ENCODE peak calls at places on chromosome 19, in four cellular contexts. B is PC-3, V is lower lobe of right lung, Z is brain microvascular endothelial cell. O is an unnamed sample. For H3K27me3, the result is how much of the 10 kb centered on the place peaks cover.

GRCh38 chr19:49890349-49891311 is 6.1 kb downstream of the IL4I1 start:
- DNase-seq in B (no peak), V (peak), Z (no peak), O (peak)

GRCh38 chr19:47729468-47729798 is 15.9 kb upstream of the NOP53 start:
- DNase-seq in B (peak), V (peak), Z (no peak), O (peak)

GRCh38 chr19:6613711-6614110 is 22.8 kb upstream of the CD70 start:
- DNase-seq in B (peak), V (no peak), Z (no peak), O (peak)

GRCh38 chr19:17148130-17148529 is 67.0 kb upstream of the USE1 start:
- DNase-seq in B (no peak), V (no peak), Z (no peak), O (no peak)

GRCh38 chr19:46052896-46053295 is 12.1 kb upstream of the IGFL4 start:
- DNase-seq in B (no peak), V (no peak), Z (no peak), O (no peak)

GRCh38 chr19:46480409-46480808 is 9.0 kb upstream of the PNMA8A start:
- DNase-seq in B (no peak), V (no peak), Z (peak), O (no peak)

GRCh38 chr19:13011653-13012389 is 16.5 kb downstream of the NFIX start:
- DNase-seq in B (no peak), V (no peak), Z (no peak), O (no peak)

GRCh38 chr19:42276821-42277220 is 7.8 kb downstream of the CIC start:
- DNase-seq in B (no peak), V (no peak), Z (no peak), O (peak)

DNA sequence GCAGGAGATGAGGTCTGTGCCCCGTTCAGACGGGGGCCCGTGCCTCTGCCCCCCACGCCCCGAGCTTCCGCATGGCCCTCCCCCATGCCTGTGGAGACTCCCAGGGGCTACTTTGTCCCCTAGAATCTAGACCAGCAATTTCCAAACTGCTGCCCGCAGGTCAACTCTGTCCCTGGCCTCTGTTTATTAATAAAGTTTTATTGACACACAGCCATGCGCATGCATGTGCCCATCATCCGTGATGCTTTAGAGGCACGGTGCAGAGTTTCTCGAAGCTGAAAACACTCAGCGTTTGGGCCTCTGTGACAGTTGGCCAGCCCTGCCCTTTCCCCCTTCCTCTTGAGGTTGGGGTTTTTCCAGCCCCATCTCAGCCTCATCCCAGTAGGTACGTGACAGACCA is 140.0 kb downstream of the KDM4B start:
- DNase-seq in B (no peak), V (no peak), Z (no peak), O (no peak)
- H3K4me3 ChIP-seq in B (no peak), V (no peak), Z (no peak), O (no peak)

GRCh38 chr19:40555978-40556689 is 20.5 kb upstream of the SHKBP1 start:
- DNase-seq in B (no peak), V (no peak), Z (no peak), O (no peak)
- H3K27me3 ChIP-seq in B (under half), V (under half), Z (under half), O (under half)

DNA sequence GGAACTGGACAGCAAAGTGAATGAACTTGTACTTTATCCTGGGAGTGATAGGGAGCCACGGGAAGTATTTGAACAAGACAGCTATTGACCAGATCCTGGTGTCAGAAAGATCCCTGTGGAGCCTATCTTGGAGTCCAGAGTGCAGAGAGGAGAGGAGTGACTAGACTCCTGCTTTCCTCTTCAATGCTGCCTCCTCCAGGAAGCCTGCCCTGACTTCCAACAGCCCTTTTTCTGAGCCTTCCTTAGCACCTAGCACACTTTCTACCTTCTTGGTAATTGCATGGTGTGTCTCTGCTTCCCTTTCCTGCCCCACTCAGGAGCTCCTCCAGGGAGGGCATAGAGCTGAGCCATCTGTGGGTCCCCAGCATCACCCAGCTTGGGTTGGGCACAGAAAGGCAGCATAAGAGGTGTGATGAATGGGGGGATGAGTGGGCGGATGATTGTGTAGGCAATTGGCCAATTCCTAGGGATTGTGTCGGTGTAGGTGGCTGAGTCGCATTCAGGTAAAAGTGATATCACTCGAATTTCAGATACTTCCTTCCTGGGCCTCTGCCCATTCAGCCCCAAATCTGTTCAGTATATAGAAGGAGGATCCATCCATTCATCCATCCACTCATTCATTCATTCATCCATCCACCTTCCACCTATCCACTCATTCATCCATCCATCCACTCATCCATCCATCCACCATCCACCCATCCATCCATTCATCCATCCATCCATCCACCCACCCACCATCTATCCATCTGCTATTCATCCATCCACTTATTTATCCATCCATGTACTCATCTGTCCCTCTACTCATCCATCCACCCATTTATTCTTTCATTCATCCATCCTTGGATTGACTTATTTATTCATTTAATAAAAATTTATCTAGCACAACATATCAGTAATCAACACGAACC is 26.9 kb downstream of the CYP4F22 start:
- DNase-seq in B (no peak), V (no peak), Z (no peak), O (peak)
- H3K4me3 ChIP-seq in B (no peak), V (no peak), Z (no peak), O (no peak)

GRCh38 chr19:18418725-18419194 is 438 bp upstream of the SSBP4 start:
- DNase-seq in B (no peak), V (peak), Z (no peak), O (no peak)

GRCh38 chr19:18420931-18421330 is 1.7 kb downstream of the SSBP4 start:
- DNase-seq in B (no peak), V (peak), Z (no peak), O (no peak)

GRCh38 chr19:18421371-18421959 is 2.3 kb downstream of the SSBP4 start:
- DNase-seq in B (no peak), V (peak), Z (no peak), O (no peak)

GRCh38 chr19:18419195-18419698 is at the start of gene SSBP4:
- DNase-seq in B (peak), V (peak), Z (peak), O (no peak)

DNA sequence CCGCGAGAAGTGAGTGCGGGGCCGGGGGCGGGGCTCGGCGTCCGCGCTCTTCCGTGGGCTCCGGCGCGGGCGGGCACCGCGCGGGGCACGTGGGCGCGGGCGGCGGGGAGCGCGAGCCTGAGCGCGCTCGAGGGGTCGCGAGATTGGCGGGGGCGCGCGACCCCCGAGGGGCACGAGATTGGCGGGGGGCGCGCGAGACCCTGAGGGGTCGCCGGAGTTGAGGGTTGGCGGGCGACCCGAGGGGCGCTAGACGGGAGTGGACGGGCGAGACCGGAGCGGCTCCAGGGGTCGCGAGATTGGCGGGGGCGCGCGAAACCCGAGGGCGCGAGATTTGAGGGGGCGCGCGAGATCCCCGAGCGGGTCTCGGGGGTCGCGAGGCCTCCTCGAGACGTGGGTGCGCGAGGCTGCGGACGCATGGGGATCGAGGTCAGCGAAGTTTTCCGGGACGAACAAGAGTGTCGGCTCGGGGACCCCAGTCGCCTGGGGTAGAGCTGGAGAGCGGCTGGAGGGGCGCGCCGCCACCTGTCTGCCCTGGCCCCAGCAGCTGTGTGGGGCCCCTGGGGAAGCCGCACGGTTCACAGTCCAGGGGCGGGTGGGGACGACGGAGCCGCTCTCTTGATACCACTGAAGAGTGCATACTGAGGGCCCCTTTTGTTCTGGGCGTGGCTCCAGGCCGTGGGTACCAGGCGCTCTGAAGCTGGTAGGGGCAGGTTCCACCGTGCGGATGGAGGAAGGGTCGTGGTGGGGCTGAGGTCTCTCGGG is 682 bp downstream of the SSBP4 start:
- DNase-seq in B (peak), V (peak), Z (no peak), O (no peak)
- H3K27me3 ChIP-seq in B (under half), V (under half), Z (under half), O (under half)